ENCODE peak calls at places on chromosomes 6 and 20, in nine cellular contexts. One of them, this sample, is unnamed.

GRCh38 chr20:63977392-63978276 is 1.8 kb downstream of the SAMD10 start:
- DNase-seq in ureter: no peak
- DNase-seq in HFFc6: peak
- DNase-seq in HS-27A: no peak
- DNase-seq in naive thymus-derived CD8-positive, alpha-beta T cell: peak
- DNase-seq in Daoy: peak
- DNase-seq in T follicular helper cell: peak
- DNase-seq in 8988T: peak
- DNase-seq in AG09319: no peak
- DNase-seq in this sample: no peak

GRCh38 chr6:149150301-149150700 is 167.2 kb upstream of the TAB2 start:
- DNase-seq in ureter: no peak
- DNase-seq in HFFc6: no peak
- DNase-seq in HS-27A: no peak
- DNase-seq in naive thymus-derived CD8-positive, alpha-beta T cell: no peak
- DNase-seq in Daoy: no peak
- DNase-seq in T follicular helper cell: no peak
- DNase-seq in 8988T: no peak
- DNase-seq in AG09319: no peak
- DNase-seq in this sample: no peak

GRCh38 chr6:3314621-3315020 is 55.9 kb downstream of the PSMG4 start:
- DNase-seq in ureter: no peak
- DNase-seq in HFFc6: no peak
- DNase-seq in HS-27A: no peak
- DNase-seq in naive thymus-derived CD8-positive, alpha-beta T cell: no peak
- DNase-seq in Daoy: no peak
- DNase-seq in T follicular helper cell: no peak
- DNase-seq in 8988T: no peak
- DNase-seq in AG09319: no peak
- DNase-seq in this sample: no peak

GRCh38 chr20:15895560-15896084 is 677.6 kb downstream of the KIF16B start:
- DNase-seq in ureter: no peak
- DNase-seq in HFFc6: no peak
- DNase-seq in HS-27A: no peak
- DNase-seq in naive thymus-derived CD8-positive, alpha-beta T cell: no peak
- DNase-seq in Daoy: no peak
- DNase-seq in T follicular helper cell: no peak
- DNase-seq in 8988T: no peak
- DNase-seq in AG09319: no peak
- DNase-seq in this sample: no peak

GRCh38 chr6:37209461-37210205 is 39.7 kb downstream of the PIM1 start:
- DNase-seq in ureter: no peak
- DNase-seq in HFFc6: no peak
- DNase-seq in HS-27A: no peak
- DNase-seq in naive thymus-derived CD8-positive, alpha-beta T cell: peak
- DNase-seq in Daoy: no peak
- DNase-seq in T follicular helper cell: peak
- DNase-seq in 8988T: no peak
- DNase-seq in AG09319: no peak
- DNase-seq in this sample: no peak

GRCh38 chr6:41859356-41859755 is 35.8 kb downstream of the USP49 start:
- DNase-seq in ureter: no peak
- DNase-seq in HFFc6: no peak
- DNase-seq in HS-27A: no peak
- DNase-seq in naive thymus-derived CD8-positive, alpha-beta T cell: no peak
- DNase-seq in Daoy: no peak
- DNase-seq in T follicular helper cell: no peak
- DNase-seq in 8988T: no peak
- DNase-seq in AG09319: no peak
- DNase-seq in this sample: no peak

GRCh38 chr20:34337982-34338756 is 24.9 kb upstream of the ITCH start:
- DNase-seq in ureter: no peak
- DNase-seq in HFFc6: no peak
- DNase-seq in HS-27A: no peak
- DNase-seq in naive thymus-derived CD8-positive, alpha-beta T cell: peak
- DNase-seq in Daoy: no peak
- DNase-seq in T follicular helper cell: no peak
- DNase-seq in 8988T: no peak
- DNase-seq in AG09319: no peak
- DNase-seq in this sample: no peak

GRCh38 chr6:168905451-168906090 is 348.1 kb downstream of the THBS2 start:
- DNase-seq in ureter: no peak
- DNase-seq in HFFc6: no peak
- DNase-seq in HS-27A: peak
- DNase-seq in naive thymus-derived CD8-positive, alpha-beta T cell: no peak
- DNase-seq in Daoy: peak
- DNase-seq in T follicular helper cell: no peak
- DNase-seq in 8988T: no peak
- DNase-seq in AG09319: no peak
- DNase-seq in this sample: no peak

GRCh38 chr6:158539363-158539762 is 20.5 kb upstream of the TMEM181 start:
- DNase-seq in ureter: no peak
- DNase-seq in HFFc6: no peak
- DNase-seq in HS-27A: no peak
- DNase-seq in naive thymus-derived CD8-positive, alpha-beta T cell: no peak
- DNase-seq in Daoy: no peak
- DNase-seq in T follicular helper cell: no peak
- DNase-seq in 8988T: no peak
- DNase-seq in AG09319: no peak
- DNase-seq in this sample: no peak

This sample was measured in H4.